ENCODE peak calls at places on chromosomes 16 and 17, in eight cellular contexts. D is SJCRH30; E is IMR-90; S is naive thymus-derived CD4-positive, alpha-beta T cell; W is AG04450; T is fibroblast of lung; K is heart left ventricle; F is CD4-positive, alpha-beta memory T cell. C is an unnamed sample. For H3K27me3, the result is how much of the 10 kb centered on the place peaks cover.

GRCh38 chr17:7501729-7502128 is 17.6 kb downstream of the POLR2A start:
- DNase-seq in D (no peak), E (no peak), S (no peak), W (no peak), T (no peak), K (no peak), F (no peak), C (no peak)

GRCh38 chr17:49527927-49528651 is 33.0 kb downstream of the NGFR start:
- DNase-seq in D (no peak), E (no peak), S (no peak), W (no peak), T (no peak), K (no peak), F (no peak), C (no peak)

GRCh38 chr16:81902025-81902424 is 109.2 kb downstream of the SDR42E1 start:
- DNase-seq in D (no peak), E (no peak), S (no peak), W (no peak), T (peak), K (no peak), F (no peak), C (no peak)

GRCh38 chr17:5708344-5708743 is 124.0 kb upstream of the NLRP1 start:
- DNase-seq in D (no peak), E (no peak), S (no peak), W (no peak), T (no peak), K (no peak), F (no peak), C (no peak)

GRCh38 chr17:71975998-71976649 is 144.7 kb upstream of the SOX9 start:
- DNase-seq in D (no peak), E (peak), S (no peak), W (peak), T (peak), K (peak), F (no peak), C (peak)

GRCh38 chr17:77312061-77312684 is 171.4 kb downstream of the SEC14L1 start:
- DNase-seq in D (no peak), E (no peak), S (no peak), W (no peak), T (no peak), K (no peak), F (no peak), C (peak)

GRCh38 chr16:10385725-10386516 is at the start of gene ATF7IP2:
- DNase-seq in D (no peak), E (peak), S (peak), W (peak), T (peak), K (peak), F (peak), C (peak)

GRCh38 chr17:47649972-47650524 is 329 bp downstream of the KPNB1 start:
- DNase-seq in D (no peak), E (no peak), S (no peak), W (no peak), T (no peak), K (no peak), F (no peak), C (no peak)

GRCh38 chr17:17519886-17520285 is 23.7 kb upstream of the RASD1 start:
- DNase-seq in D (no peak), E (no peak), S (no peak), W (no peak), T (no peak), K (no peak), F (no peak), C (no peak)

GRCh38 chr16:73956592-73957495 is 339.8 kb upstream of the PSMD7 start:
- DNase-seq in D (peak), E (peak), S (peak), W (peak), T (peak), K (peak), F (peak), C (peak)

GRCh38 chr17:69059458-69060205 is 1.1 kb downstream of the ABCA9 start:
- DNase-seq in D (no peak), E (no peak), S (no peak), W (no peak), T (no peak), K (no peak), F (no peak), C (no peak)

GRCh38 chr17:43983515-43984411 is 20.7 kb upstream of the NAGS start:
- DNase-seq in D (no peak), E (no peak), S (no peak), W (no peak), T (no peak), K (no peak), F (no peak), C (peak)

GRCh38 chr17:50931003-50931878 is 65.1 kb upstream of the TOB1 start:
- DNase-seq in D (peak), E (peak), S (peak), W (peak), T (peak), K (peak), F (peak), C (peak)

GRCh38 chr16:30977502-30977901 is 7.5 kb upstream of the HSD3B7 start:
- DNase-seq in D (peak), E (no peak), S (no peak), W (no peak), T (no peak), K (no peak), F (no peak), C (no peak)

GRCh38 chr17:69501591-69502468 is 87.3 kb downstream of the MAP2K6 start:
- DNase-seq in D (peak), E (peak), S (no peak), W (peak), T (peak), K (peak), F (no peak), C (peak)

GRCh38 chr17:45234641-45235040 is 13.0 kb downstream of the FMNL1 start:
- DNase-seq in D (peak), E (no peak), S (peak), W (no peak), T (no peak), K (no peak), F (no peak), C (no peak)

GRCh38 chr17:45161288-45162021 is at the start of gene HEXIM2:
- DNase-seq in D (peak), E (peak), S (peak), W (peak), T (peak), K (peak), F (peak), C (peak)

GRCh38 chr16:55701442-55702319 is 45.9 kb downstream of the SLC6A2 start:
- DNase-seq in D (peak), E (peak), S (no peak), W (peak), T (peak), K (peak), F (peak), C (peak)

GRCh38 chr17:45077643-45078042 is 16.5 kb downstream of the NMT1 start:
- DNase-seq in D (no peak), E (no peak), S (no peak), W (no peak), T (no peak), K (no peak), F (no peak), C (no peak)

GRCh38 chr17:17739388-17740066 is 58.3 kb downstream of the RAI1 start:
- DNase-seq in D (peak), E (peak), S (no peak), W (no peak), T (peak), K (no peak), F (no peak), C (no peak)

GRCh38 chr17:73228748-73229236 is 32.9 kb downstream of the CPSF4L start:
- DNase-seq in D (peak), E (peak), S (no peak), W (peak), T (peak), K (peak), F (no peak), C (peak)

GRCh38 chr16:57810197-57811024 is 8.1 kb upstream of the KIFC3 start:
- DNase-seq in D (peak), E (peak), S (no peak), W (no peak), T (peak), K (peak), F (peak), C (peak)

GRCh38 chr16:13835935-13836334 is 84.0 kb upstream of the ERCC4 start:
- DNase-seq in D (no peak), E (no peak), S (no peak), W (no peak), T (no peak), K (no peak), F (no peak), C (no peak)

GRCh38 chr16:11256657-11257130 is 690 bp upstream of the SOCS1 start:
- DNase-seq in D (no peak), E (peak), S (no peak), W (no peak), T (peak), K (peak), F (no peak), C (peak)

GRCh38 chr16:27273330-27273669 is 4.7 kb upstream of the NSMCE1 start:
- DNase-seq in D (no peak), E (no peak), S (no peak), W (no peak), T (no peak), K (no peak), F (no peak), C (no peak)

GRCh38 chr17:21213491-21214014 is 408 bp downstream of the TMEM11 start:
- DNase-seq in D (peak), E (no peak), S (no peak), W (no peak), T (no peak), K (no peak), F (no peak), C (no peak)

GRCh38 chr16:89210904-89211515 is 6.5 kb upstream of the ZNF778 start:
- DNase-seq in D (no peak), E (peak), S (no peak), W (no peak), T (no peak), K (no peak), F (no peak), C (no peak)

GRCh38 chr16:86573646-86574508 is 4.5 kb upstream of the FOXL1 start:
- DNase-seq in D (no peak), E (no peak), S (no peak), W (no peak), T (no peak), K (no peak), F (no peak), C (no peak)
- H3K27me3 ChIP-seq in D (under half), E (under half), S (under half), W (under half), T (under half), K (half or more), F (under half), C (under half)

GRCh38 chr16:1055557-1055924 is 17.0 kb upstream of the SSTR5 start:
- DNase-seq in D (no peak), E (no peak), S (no peak), W (no peak), T (no peak), K (no peak), F (no peak), C (no peak)

GRCh38 chr16:1059310-1059709 is 13.2 kb upstream of the SSTR5 start:
- DNase-seq in D (no peak), E (no peak), S (no peak), W (no peak), T (no peak), K (no peak), F (no peak), C (no peak)

GRCh38 chr16:1058216-1058615 is 14.3 kb upstream of the SSTR5 start:
- DNase-seq in D (no peak), E (no peak), S (no peak), W (no peak), T (no peak), K (no peak), F (no peak), C (no peak)

GRCh38 chr16:1056196-1056595 is 16.4 kb upstream of the SSTR5 start:
- DNase-seq in D (no peak), E (no peak), S (no peak), W (no peak), T (no peak), K (no peak), F (no peak), C (no peak)

GRCh38 chr16:1057252-1057932 is 15.2 kb upstream of the SSTR5 start:
- DNase-seq in D (no peak), E (no peak), S (peak), W (no peak), T (no peak), K (no peak), F (peak), C (no peak)
- H3K27me3 ChIP-seq in D (under half), E (under half), S (under half), W (under half), T (under half), K (under half), F (under half), C (under half)

GRCh38 chr16:23240994-23241393 is 58.4 kb downstream of the SCNN1G start:
- DNase-seq in D (no peak), E (no peak), S (no peak), W (no peak), T (no peak), K (no peak), F (no peak), C (no peak)
- H3K27me3 ChIP-seq in D (under half), E (under half), S (under half), W (under half), T (under half), K (under half), F (under half), C (under half)

GRCh38 chr17:74856113-74856512 is 3.6 kb downstream of the GRIN2C start:
- DNase-seq in D (peak), E (no peak), S (no peak), W (no peak), T (no peak), K (no peak), F (no peak), C (no peak)
- H3K27me3 ChIP-seq in D (under half), E (half or more), S (under half), W (half or more), T (half or more), K (half or more), F (under half), C (under half)